ENCODE peak calls at places on chromosomes 3 and 15, in four cellular contexts. Q is non-pigmented ciliary epithelial cell, E is GM04504, A is endothelial cell. T is an unnamed sample.

GRCh38 chr3:138879541-138880380 is 45.0 kb upstream of the PIK3CB start:
- DNase-seq in Q (no peak), E (no peak), A (no peak), T (no peak)

GRCh38 chr15:79653533-79653932 is 221.4 kb downstream of the MINAR1 start:
- DNase-seq in A (no peak), Q (no peak), E (no peak), T (no peak)

GRCh38 chr3:43856761-43857160 is 166.0 kb downstream of the ABHD5 start:
- DNase-seq in A (no peak), E (no peak), Q (no peak), T (no peak)

GRCh38 chr15:48086582-48086981 is 34.2 kb upstream of the SLC24A5 start:
- DNase-seq in E (peak), Q (no peak), A (no peak), T (no peak)

GRCh38 chr3:14203521-14204079 is 25.0 kb downstream of the LSM3 start:
- DNase-seq in E (peak), A (peak), Q (no peak), T (peak)

GRCh38 chr3:188562163-188562562 is 408.2 kb downstream of the LPP start:
- DNase-seq in A (no peak), E (no peak), Q (no peak), T (no peak)

GRCh38 chr3:116246406-116246805 is 198.9 kb downstream of the LSAMP start:
- DNase-seq in Q (no peak), E (no peak), A (no peak), T (no peak)

GRCh38 chr3:172448661-172449467 is 608 bp upstream of the GHSR start:
- DNase-seq in E (no peak), Q (no peak), A (no peak), T (no peak)

GRCh38 chr3:71997066-71997653 is 212.2 kb upstream of the PROK2 start:
- DNase-seq in E (no peak), Q (no peak), A (no peak), T (no peak)

GRCh38 chr15:72784233-72784876 is 797 bp upstream of the ADPGK start:
- DNase-seq in Q (peak), A (peak), E (peak), T (peak)

GRCh38 chr15:81024265-81024875 is 23.6 kb downstream of the TLNRD1 start:
- DNase-seq in A (no peak), Q (no peak), E (no peak), T (no peak)